ENCODE peak calls at places on chromosomes 7 and 10, in seven cellular contexts. A is left ventricle myocardium inferior; B is effector memory CD4-positive, alpha-beta T cell; S is breast epithelium; I is ovary; Z is right cardiac atrium; P is IMR-90. T is an unnamed sample.

GRCh38 chr7:44967571-44968446 is 11.0 kb downstream of the MYO1G start:
- DNase-seq in P (no peak), A (no peak), Z (peak), B (no peak), I (no peak), S (peak), T (no peak)

GRCh38 chr7:128913856-128914565 is 3.5 kb upstream of the KCP start:
- DNase-seq in Z (no peak), S (peak), A (no peak), I (no peak), P (no peak), B (no peak), T (no peak)

GRCh38 chr7:32941996-32942782 is 15.1 kb upstream of the FKBP9 start:
- DNase-seq in I (peak), S (peak), Z (peak), B (peak), P (peak), A (peak), T (no peak)

GRCh38 chr10:97570146-97570788 is 2.3 kb upstream of the ANKRD2 start:
- DNase-seq in P (no peak), S (no peak), Z (no peak), B (no peak), I (no peak), A (peak), T (no peak)

GRCh38 chr10:33233635-33234034 is 100.8 kb downstream of the NRP1 start:
- DNase-seq in P (no peak), A (no peak), B (no peak), S (no peak), Z (no peak), I (no peak), T (no peak)

GRCh38 chr7:152336754-152337368 is 98.9 kb downstream of the KMT2C start:
- DNase-seq in B (no peak), A (no peak), I (no peak), P (peak), S (no peak), Z (no peak), T (no peak)

GRCh38 chr7:137242616-137243015 is 100.9 kb downstream of the PTN start:
- DNase-seq in P (no peak), A (no peak), B (no peak), I (no peak), S (no peak), Z (no peak), T (no peak)

GRCh38 chr7:7956531-7957221 is 11.9 kb upstream of the GLCCI1 start:
- DNase-seq in P (peak), S (no peak), Z (no peak), B (no peak), I (no peak), A (no peak), T (no peak)

GRCh38 chr7:15457959-15458955 is 103.6 kb downstream of the AGMO start:
- DNase-seq in B (no peak), Z (no peak), A (no peak), I (no peak), P (no peak), S (no peak), T (no peak)

GRCh38 chr10:31878486-31878885 is 50.1 kb downstream of the ARHGAP12 start:
- DNase-seq in P (no peak), B (no peak), I (no peak), A (no peak), Z (no peak), S (no peak), T (no peak)

GRCh38 chr7:23093111-23093510 is 12.5 kb upstream of the KLHL7 start:
- DNase-seq in S (no peak), P (peak), Z (no peak), I (no peak), A (no peak), B (no peak), T (no peak)

GRCh38 chr10:63681965-63682704 is 160.9 kb downstream of the REEP3 start:
- DNase-seq in A (no peak), Z (peak), B (no peak), S (no peak), P (peak), I (peak), T (no peak)

GRCh38 chr10:69839696-69840345 is 38.1 kb downstream of the COL13A1 start:
- DNase-seq in B (no peak), Z (no peak), I (no peak), A (no peak), S (no peak), P (peak), T (no peak)
- H3K27ac ChIP-seq in B (no peak), Z (peak), I (no peak), A (no peak), S (no peak), P (peak), T (no peak)

GRCh38 chr10:11758527-11759236 is 16.5 kb downstream of the ECHDC3 start:
- DNase-seq in Z (peak), B (no peak), P (no peak), S (no peak), I (no peak), A (no peak), T (no peak)
- H3K27ac ChIP-seq in Z (no peak), B (no peak), P (no peak), S (peak), I (peak), A (peak), T (no peak)

DNA sequence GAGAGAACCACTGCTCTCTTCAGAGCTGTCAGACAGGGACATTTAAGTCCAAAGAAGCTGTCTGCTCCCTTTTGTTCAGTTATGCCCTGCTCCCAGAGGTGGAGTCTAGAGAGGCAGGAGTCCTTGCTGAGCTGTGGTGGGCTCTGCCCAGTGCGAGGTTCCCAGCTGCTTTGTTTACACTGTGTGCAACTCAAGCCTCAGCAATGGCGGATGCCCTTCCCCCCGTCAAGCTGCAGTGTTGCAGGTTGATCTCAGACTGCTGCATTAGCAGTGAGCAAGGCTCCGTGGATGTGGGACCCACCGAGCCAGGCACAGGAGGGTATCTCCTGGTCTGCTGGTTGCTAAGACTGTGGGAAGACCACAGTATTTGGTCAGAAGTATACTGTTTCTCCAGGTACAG is 438.9 kb downstream of the ARL4A start:
- DNase-seq in A (no peak), I (no peak), S (no peak), Z (no peak), P (no peak), B (no peak), T (no peak)
- H3K27ac ChIP-seq in A (no peak), I (no peak), S (no peak), Z (no peak), P (no peak), B (no peak), T (no peak)

GRCh38 chr7:30920584-30921539 is 9.2 kb downstream of the AQP1 start:
- DNase-seq in P (peak), I (peak), A (peak), B (no peak), Z (peak), S (peak), T (no peak)
- H3K27ac ChIP-seq in P (no peak), I (no peak), A (peak), B (no peak), Z (peak), S (peak), T (no peak)

DNA sequence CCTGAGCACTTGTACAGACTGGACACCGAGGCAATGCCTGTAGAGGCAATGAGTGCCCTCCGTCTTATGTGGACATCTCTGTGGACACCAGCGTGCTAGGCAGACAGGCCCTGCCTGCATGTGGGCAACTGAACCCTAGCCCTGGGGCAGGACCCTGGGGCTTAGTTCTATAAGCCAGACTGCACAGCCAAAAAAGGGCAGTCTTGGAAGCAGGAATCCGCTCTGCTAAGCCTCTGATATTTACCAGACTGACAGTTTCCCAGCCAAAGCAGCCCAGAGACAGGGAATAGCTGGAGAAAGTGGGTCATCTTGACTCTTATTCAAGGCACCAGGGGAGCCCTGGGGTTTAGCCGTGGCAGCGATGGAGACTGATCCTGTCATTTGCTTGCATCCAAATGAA is 474.1 kb downstream of the RPS24 start:
- DNase-seq in A (no peak), I (no peak), B (no peak), Z (no peak), P (no peak), S (no peak), T (no peak)
- H3K27ac ChIP-seq in A (no peak), I (no peak), B (no peak), Z (no peak), P (no peak), S (no peak), T (no peak)